ENCODE peak calls at places on chromosomes 11 and 22, in six cellular contexts. I, F, W, D, E and S are unnamed samples.

GRCh38 chr11:118889796-118890195 is 6.1 kb downstream of the CXCR5 start:
- DNase-seq in D (no peak), F (peak), I (no peak), E (no peak), W (peak), S (no peak)

GRCh38 chr11:113255096-113255495 is 59.3 kb upstream of the TTC12 start:
- DNase-seq in E (no peak), I (no peak), W (no peak), F (no peak), D (no peak), S (no peak)

GRCh38 chr22:31748490-31748889 is 1.4 kb downstream of the PRR14L start:
- DNase-seq in E (no peak), W (no peak), D (no peak), I (no peak), F (peak), S (no peak)

GRCh38 chr11:106456651-106457050 is 379.2 kb downstream of the AASDHPPT start:
- DNase-seq in D (no peak), F (peak), W (no peak), I (no peak), E (peak), S (no peak)

GRCh38 chr22:29117799-29118477 is 45.1 kb downstream of the KREMEN1 start:
- DNase-seq in D (no peak), W (no peak), I (no peak), E (peak), F (peak), S (no peak)

GRCh38 chr11:45285931-45286632 is at the start of gene SYT13:
- DNase-seq in D (no peak), F (no peak), E (no peak), I (no peak), W (no peak), S (no peak)

GRCh38 chr22:28882545-28882877 is 861 bp upstream of the ZNRF3 start:
- DNase-seq in F (no peak), W (no peak), E (no peak), D (no peak), I (no peak), S (no peak)

GRCh38 chr22:26461188-26461810 is 22.3 kb downstream of the HPS4 start:
- DNase-seq in F (peak), I (no peak), W (peak), D (peak), E (peak), S (no peak)

GRCh38 chr11:13772223-13773046 is 104.0 kb downstream of the FAR1 start:
- DNase-seq in E (peak), D (no peak), F (peak), W (no peak), I (peak), S (peak)

GRCh38 chr11:73854680-73855079 is 22.0 kb downstream of the COA4 start:
- DNase-seq in I (no peak), E (peak), F (peak), W (no peak), D (no peak), S (no peak)

GRCh38 chr22:22881116-22882032 is 6.2 kb upstream of the IGLL5 start:
- DNase-seq in D (no peak), I (no peak), W (no peak), F (no peak), E (no peak), S (no peak)

GRCh38 chr11:33620423-33621120 is 80.1 kb downstream of the C11orf91 start:
- DNase-seq in E (peak), W (no peak), I (no peak), D (no peak), F (peak), S (no peak)

GRCh38 chr11:9974375-9974774 is 310.5 kb downstream of the SWAP70 start:
- DNase-seq in W (no peak), E (no peak), D (no peak), F (no peak), I (no peak), S (no peak)

GRCh38 chr22:36384766-36385400 is 2.9 kb downstream of the MYH9 start:
- DNase-seq in F (no peak), I (no peak), W (peak), D (no peak), E (no peak), S (no peak)

GRCh38 chr11:131033151-131033651 is 116.9 kb upstream of the SNX19 start:
- DNase-seq in D (no peak), F (peak), W (no peak), I (peak), E (peak), S (peak)

GRCh38 chr11:27722945-27723344 is 22.7 kb upstream of the BDNF start:
- DNase-seq in D (no peak), E (no peak), F (no peak), I (no peak), W (no peak), S (no peak)

GRCh38 chr11:10438451-10438850 is 16.6 kb upstream of the AMPD3 start:
- DNase-seq in W (no peak), I (no peak), D (no peak), E (peak), F (no peak), S (no peak)

GRCh38 chr22:41913842-41914534 is 886 bp downstream of the SHISA8 start:
- DNase-seq in E (no peak), I (no peak), D (no peak), F (no peak), W (no peak), S (no peak)

GRCh38 chr22:41915783-41916493 is 1.1 kb upstream of the SHISA8 start:
- DNase-seq in I (no peak), E (no peak), D (no peak), W (no peak), F (no peak), S (no peak)

GRCh38 chr22:41914611-41915034 is 251 bp downstream of the SHISA8 start:
- DNase-seq in D (no peak), F (no peak), E (no peak), W (no peak), I (no peak), S (no peak)

GRCh38 chr22:41916745-41917358 is 2.0 kb upstream of the SHISA8 start:
- DNase-seq in W (no peak), F (no peak), D (no peak), E (no peak), I (no peak), S (no peak)

GRCh38 chr22:41915035-41915782 is at the start of gene SHISA8:
- DNase-seq in W (no peak), I (no peak), F (no peak), E (peak), D (no peak), S (no peak)
- H3K4me3 ChIP-seq in W (peak), I (no peak), F (no peak), E (no peak), D (peak), S (no peak)

DNA sequence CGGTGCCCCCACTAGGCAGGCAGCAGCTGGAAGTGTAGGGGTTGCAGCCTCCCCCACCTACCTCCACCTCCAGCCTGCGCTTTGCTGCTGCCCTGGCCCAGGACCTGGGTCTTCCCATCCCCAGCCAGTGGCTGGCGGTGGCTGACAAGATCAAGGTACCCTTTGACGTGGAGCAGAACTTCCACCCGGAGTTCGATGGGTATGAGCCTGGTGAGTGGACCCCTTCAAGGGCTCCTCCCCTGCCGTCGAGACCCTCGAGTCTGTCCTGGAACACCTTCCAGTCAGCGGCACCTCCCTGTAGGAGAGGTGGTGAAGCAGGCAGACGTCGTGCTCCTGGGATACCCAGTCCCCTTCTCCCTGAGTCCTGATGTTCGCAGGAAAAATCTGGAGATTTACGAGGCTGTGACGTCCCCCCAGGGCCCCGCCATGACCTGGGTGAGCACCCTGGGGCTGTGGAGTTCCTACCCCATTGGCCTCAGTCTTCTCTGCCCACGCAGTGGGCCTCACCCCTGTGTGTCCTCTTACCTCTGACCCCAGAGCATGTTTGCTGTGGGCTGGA is 4.4 kb downstream of the PGGHG start:
- DNase-seq in I (no peak), E (no peak), W (no peak), D (no peak), F (no peak), S (no peak)
- H3K4me3 ChIP-seq in I (no peak), E (no peak), W (no peak), D (no peak), F (no peak), S (no peak)

GRCh38 chr11:12287009-12287373 is 90.4 kb upstream of the PARVA start:
- DNase-seq in E (peak), D (no peak), W (peak), I (peak), F (peak), S (peak)
- H3K4me3 ChIP-seq in E (peak), D (no peak), W (no peak), I (peak), F (peak), S (peak)

GRCh38 chr11:96622026-96622634 is 232.3 kb downstream of the JRKL start:
- DNase-seq in W (no peak), D (no peak), F (peak), E (no peak), I (no peak), S (no peak)
- H3K4me3 ChIP-seq in W (no peak), D (no peak), F (no peak), E (no peak), I (no peak), S (no peak)

GRCh38 chr11:67024410-67024809 is 1.5 kb downstream of the SYT12 start:
- DNase-seq in E (no peak), F (no peak), I (no peak), D (no peak), W (no peak), S (no peak)
- H3K4me3 ChIP-seq in E (no peak), F (no peak), I (no peak), D (no peak), W (no peak), S (no peak)

GRCh38 chr11:122025757-122026156 is 90.3 kb downstream of the BLID start:
- DNase-seq in W (no peak), F (peak), D (no peak), E (no peak), I (no peak), S (no peak)
- H3K4me3 ChIP-seq in W (no peak), F (no peak), D (no peak), E (no peak), I (no peak), S (no peak)

DNA sequence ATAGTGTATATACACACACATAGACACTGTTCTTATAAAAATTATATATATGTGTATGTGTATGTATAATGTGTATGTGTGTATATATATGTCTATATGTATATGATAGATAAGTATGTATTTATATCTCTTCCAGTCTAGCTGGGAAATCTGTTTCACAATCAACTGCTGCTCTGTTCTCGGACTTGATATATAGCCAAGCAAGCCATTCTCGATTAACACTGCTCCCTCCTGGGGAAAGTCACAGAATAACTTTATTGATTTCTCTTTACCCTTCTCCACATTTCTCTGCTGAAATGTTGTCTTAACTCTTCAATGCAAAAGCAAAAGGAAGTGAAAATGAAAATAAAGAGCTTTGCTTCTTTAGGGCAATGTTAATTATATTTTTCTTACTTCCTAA is 2.2 kb downstream of the BLID start:
- DNase-seq in I (no peak), E (peak), D (no peak), W (no peak), F (peak), S (no peak)
- H3K4me3 ChIP-seq in I (no peak), E (no peak), D (no peak), W (no peak), F (no peak), S (no peak)

GRCh38 chr11:110724358-110724757 is 12.1 kb upstream of the ARHGAP20 start:
- DNase-seq in E (no peak), W (no peak), I (no peak), D (no peak), F (no peak), S (no peak)
- H3K4me3 ChIP-seq in E (no peak), W (no peak), I (no peak), D (no peak), F (no peak), S (no peak)

DNA sequence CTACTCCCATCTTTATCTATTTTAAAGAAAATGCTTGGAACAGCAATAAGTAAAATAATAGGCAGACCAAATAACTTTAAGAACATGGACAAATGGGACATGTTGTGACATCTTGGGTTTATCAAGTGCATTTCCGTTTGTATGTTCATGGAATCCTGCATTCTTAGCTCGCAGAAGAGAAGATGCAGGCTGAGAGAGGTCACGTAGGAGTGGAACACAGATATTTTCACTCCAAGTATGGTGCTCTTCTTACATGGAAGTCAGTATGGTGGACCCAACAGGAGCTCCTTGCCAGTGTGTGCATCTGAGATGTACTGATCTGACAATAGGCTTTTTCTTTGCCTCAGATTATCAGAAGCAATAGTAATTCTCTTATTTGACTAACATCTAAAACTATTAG is 1.7 kb downstream of the E2F8 start:
- DNase-seq in W (no peak), F (no peak), E (no peak), D (no peak), I (no peak), S (no peak)
- H3K4me3 ChIP-seq in W (no peak), F (no peak), E (no peak), D (no peak), I (no peak), S (no peak)

GRCh38 chr11:2904153-2905052 is 18.8 kb upstream of the CDKN1C start:
- DNase-seq in E (no peak), W (no peak), D (no peak), F (no peak), I (no peak), S (no peak)

GRCh38 chr11:2901854-2902783 is 16.5 kb upstream of the CDKN1C start:
- DNase-seq in D (peak), E (peak), F (peak), W (peak), I (peak), S (peak)

GRCh38 chr11:2901196-2901796 is 15.7 kb upstream of the CDKN1C start:
- DNase-seq in D (peak), F (no peak), I (no peak), W (no peak), E (no peak), S (no peak)

GRCh38 chr11:2902784-2903671 is 17.5 kb upstream of the CDKN1C start:
- DNase-seq in D (no peak), F (no peak), E (no peak), I (no peak), W (no peak), S (no peak)

DNA sequence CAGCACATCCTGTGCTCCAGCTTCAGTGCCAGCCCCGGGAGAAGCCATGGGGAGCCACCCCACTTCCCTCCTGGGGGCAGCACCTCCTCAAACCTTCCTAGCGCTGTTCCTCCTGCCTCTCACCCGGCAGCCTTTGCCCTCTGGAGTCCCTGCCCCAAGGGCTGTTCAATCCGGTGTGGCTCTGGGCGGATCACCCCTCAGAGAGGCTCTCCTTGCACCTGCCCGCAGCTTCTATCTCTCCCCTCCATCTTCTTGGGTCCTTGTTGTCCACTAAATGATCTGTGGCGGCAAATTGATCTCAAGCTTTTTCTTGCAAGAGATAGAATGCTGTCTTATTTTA is 18.1 kb upstream of the CDKN1C start:
- DNase-seq in F (no peak), I (no peak), E (no peak), D (no peak), W (no peak), S (no peak)
- H3K4me3 ChIP-seq in F (no peak), I (no peak), E (no peak), D (no peak), W (no peak), S (no peak)